ENCODE peak calls at places on chromosomes 4 and X, in five cellular contexts. O, V, L, D and T are unnamed samples.

GRCh38 chr4:69832326-69833030 is 27.5 kb downstream of the SULT1E1 start:
- DNase-seq in O (no peak), V (no peak), L (no peak), D (no peak), T (no peak)

GRCh38 chr4:98887137-98887536 is 41.8 kb downstream of the EIF4E start:
- DNase-seq in O (no peak), V (no peak), L (no peak), D (no peak), T (no peak)

GRCh38 chr4:40152642-40153041 is 44.2 kb upstream of the RHOH start:
- DNase-seq in O (peak; percentile 9), V (peak; percentile 42), L (peak; percentile 17), D (no peak), T (no peak)

GRCh38 chr4:149638073-149638472 is 177.6 kb downstream of the IQCM start:
- DNase-seq in O (no peak), V (no peak), L (no peak), D (no peak), T (no peak)

GRCh38 chr4:10279261-10279660 is 162.7 kb upstream of the WDR1 start:
- DNase-seq in O (no peak), V (no peak), L (no peak), D (no peak), T (no peak)

GRCh38 chr4:181685911-181686310 is 557.3 kb upstream of the TENM3 start:
- DNase-seq in O (no peak), V (no peak), L (no peak), D (no peak), T (no peak)

GRCh38 chrX:35040871-35041270 is 98.3 kb downstream of the FAM47B start:
- DNase-seq in O (no peak), V (no peak), L (no peak), D (peak; percentile 24), T (no peak)

GRCh38 chrX:413322-414201 is 26.9 kb upstream of the PPP2R3B start:
- DNase-seq in O (no peak), V (no peak), L (no peak), D (no peak), T (no peak)

GRCh38 chrX:39840141-39841126 is 257.3 kb downstream of the BCOR start:
- DNase-seq in O (no peak), V (no peak), L (no peak), D (peak; percentile 86), T (no peak)

GRCh38 chrX:13764284-13764683 is 29.7 kb downstream of the OFD1 start:
- DNase-seq in O (no peak), V (no peak), L (no peak), D (no peak), T (no peak)

GRCh38 chrX:9942086-9942485 is 25.1 kb upstream of the CLDN34 start:
- DNase-seq in O (peak; percentile 16), V (no peak), L (no peak), D (no peak), T (no peak)

GRCh38 chr4:106358899-106359298 is 9.7 kb downstream of the GIMD1 start:
- DNase-seq in O (no peak), V (no peak), L (no peak), D (no peak), T (no peak)

GRCh38 chrX:49309401-49309981 is 6.0 kb downstream of the GAGE10 start:
- DNase-seq in O (no peak), V (peak; percentile 52), L (no peak), D (no peak), T (no peak)

GRCh38 chr4:174036111-174036510 is 247.4 kb downstream of the FBXO8 start:
- DNase-seq in O (no peak), V (no peak), L (no peak), D (peak; percentile 60), T (no peak)

GRCh38 chr4:162265802-162266201 is 102.0 kb upstream of the FSTL5 start:
- DNase-seq in O (no peak), V (no peak), L (no peak), D (no peak), T (no peak)

GRCh38 chr4:2515835-2516550 is 20.5 kb upstream of the FAM193A start:
- DNase-seq in O (no peak), V (no peak), L (no peak), D (no peak), T (no peak)

GRCh38 chrX:12269484-12269883 is 131.2 kb downstream of the FRMPD4 start:
- DNase-seq in O (no peak), V (no peak), L (no peak), D (no peak), T (no peak)

GRCh38 chrX:1661048-1661921 is 46.4 kb downstream of the ASMT start:
- DNase-seq in O (peak; percentile 84), V (peak; percentile 97), L (peak; percentile 95), D (peak; percentile 18), T (peak; percentile 60)

GRCh38 chr4:113327513-113327912 is 278.1 kb downstream of the ANK2 start:
- DNase-seq in O (no peak), V (no peak), L (no peak), D (no peak), T (no peak)

GRCh38 chr4:81314196-81314896 is 99.3 kb upstream of the PRKG2 start:
- DNase-seq in O (no peak), V (no peak), L (no peak), D (peak; percentile 44), T (no peak)

GRCh38 chr4:63464393-63464792 is 944.9 kb downstream of the TECRL start:
- DNase-seq in O (no peak), V (no peak), L (no peak), D (no peak), T (no peak)

GRCh38 chr4:169418846-169419245 is 148.1 kb upstream of the SH3RF1 start:
- DNase-seq in O (no peak), V (no peak), L (no peak), D (no peak), T (no peak)

GRCh38 chr4:145546556-145546955 is 64.9 kb downstream of the SMAD1 start:
- DNase-seq in O (no peak), V (no peak), L (no peak), D (no peak), T (no peak)

GRCh38 chrX:13197961-13198761 is 121.7 kb downstream of the ATXN3L start:
- DNase-seq in O (no peak), V (no peak), L (no peak), D (peak; percentile 17), T (no peak)

GRCh38 chrX:39752820-39753219 is 344.9 kb downstream of the BCOR start:
- DNase-seq in O (no peak), V (no peak), L (no peak), D (peak; percentile 63), T (no peak)

GRCh38 chrX:101485212-101486064 is at the start of gene ARMCX4:
- DNase-seq in O (no peak), V (peak; percentile 35), L (peak; percentile 39), D (peak; percentile 60), T (peak; percentile 29)

GRCh38 chr4:38128478-38129451 is 168.6 kb downstream of the PTTG2 start:
- DNase-seq in O (peak; percentile 55), V (peak; percentile 17), L (peak; percentile 52), D (no peak), T (peak; percentile 53)

GRCh38 chr4:138890921-138891570 is 124.5 kb upstream of the NOCT start:
- DNase-seq in O (no peak), V (no peak), L (no peak), D (no peak), T (no peak)

GRCh38 chr4:78529569-78530209 is 21.9 kb upstream of the ANXA3 start:
- DNase-seq in O (no peak), V (no peak), L (no peak), D (no peak), T (no peak)

GRCh38 chrX:97026406-97026805 is 142.7 kb downstream of the RPA4 start:
- DNase-seq in O (no peak), V (no peak), L (no peak), D (peak; percentile 48), T (no peak)

GRCh38 chr4:3365871-3366842 is 73.3 kb downstream of the RGS12 start:
- DNase-seq in O (no peak), V (no peak), L (no peak), D (no peak), T (no peak)

GRCh38 chrX:97672138-97672537 is 788.4 kb downstream of the RPA4 start:
- DNase-seq in O (no peak), V (no peak), L (no peak), D (no peak), T (no peak)

GRCh38 chr4:146407669-146408084 is 114.1 kb downstream of the SLC10A7 start:
- DNase-seq in O (no peak), V (no peak), L (no peak), D (no peak), T (no peak)

GRCh38 chr4:118729287-118730286 is 44.4 kb downstream of the METTL14 start:
- DNase-seq in O (no peak), V (peak; percentile 46), L (no peak), D (peak; percentile 4), T (no peak)

GRCh38 chr4:110586137-110586850 is 36.6 kb downstream of the PITX2 start:
- DNase-seq in O (no peak), V (no peak), L (no peak), D (peak; percentile 86), T (no peak)

GRCh38 chr4:91829531-91829930 is 474.2 kb upstream of the GRID2 start:
- DNase-seq in O (no peak), V (no peak), L (no peak), D (no peak), T (no peak)

GRCh38 chr4:91826186-91826585 is 477.6 kb upstream of the GRID2 start:
- DNase-seq in O (no peak), V (no peak), L (no peak), D (no peak), T (no peak)

GRCh38 chr4:91830681-91831395 is 472.9 kb upstream of the GRID2 start:
- DNase-seq in O (no peak), V (no peak), L (no peak), D (no peak), T (no peak)

GRCh38 chr4:91824773-91825172 is 479.0 kb upstream of the GRID2 start:
- DNase-seq in O (no peak), V (no peak), L (no peak), D (no peak), T (no peak)

GRCh38 chr4:91827914-91828313 is 475.9 kb upstream of the GRID2 start:
- DNase-seq in O (no peak), V (no peak), L (no peak), D (no peak), T (no peak)
- H3K9me3 ChIP-seq in O (no peaks in the 10 kb centered on the region), V (peaks cover 12% of the 10 kb centered on the region), L (peaks cover 16% of the 10 kb centered on the region), D (no peaks in the 10 kb centered on the region), T (no peaks in the 10 kb centered on the region)

DNA sequence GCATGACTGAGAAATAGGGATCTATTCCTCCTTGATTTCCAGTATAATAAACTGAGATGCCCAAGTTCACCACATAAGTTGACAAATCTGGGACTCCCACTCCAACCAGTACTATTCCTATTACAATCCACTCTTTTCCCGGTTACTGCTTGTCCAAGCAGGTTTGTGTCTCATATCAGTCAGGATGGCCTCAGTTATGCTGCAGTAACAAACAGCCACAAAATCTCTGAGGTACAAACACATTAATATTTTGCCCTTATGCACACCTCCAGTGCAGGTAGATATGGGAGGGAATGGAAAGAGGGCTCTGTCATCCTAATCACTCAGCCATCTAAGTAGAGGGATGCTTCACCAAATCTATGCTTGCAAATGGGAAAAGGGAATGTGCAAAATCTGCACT is 207.8 kb downstream of the RAB28 start:
- DNase-seq in O (no peak), V (no peak), L (no peak), D (no peak), T (no peak)
- H3K9me3 ChIP-seq in O (no peaks in the 10 kb centered on the region), V (peaks cover 5% of the 10 kb centered on the region), L (peaks cover 29% of the 10 kb centered on the region), D (peaks cover 12% of the 10 kb centered on the region), T (peaks cover 3% of the 10 kb centered on the region)

GRCh38 chr4:160276785-160277325 is 1174.0 kb downstream of the RAPGEF2 start:
- DNase-seq in O (no peak), V (no peak), L (no peak), D (no peak), T (no peak)
- H3K9me3 ChIP-seq in O (no peaks in the 10 kb centered on the region), V (peaks cover 4% of the 10 kb centered on the region), L (no peaks in the 10 kb centered on the region), D (no peaks in the 10 kb centered on the region), T (no peaks in the 10 kb centered on the region)

GRCh38 chr4:161496-162284 is 37.4 kb downstream of the ZNF718 start:
- DNase-seq in O (no peak), V (no peak), L (no peak), D (no peak), T (no peak)
- H3K9me3 ChIP-seq in O (peaks cover 53% of the 10 kb centered on the region), V (peaks cover 74% of the 10 kb centered on the region), L (peaks cover 81% of the 10 kb centered on the region), D (peaks cover 73% of the 10 kb centered on the region), T (peaks cover 40% of the 10 kb centered on the region)